ENCODE peak calls at places on chromosomes 13 and 19, in four cellular contexts. One of them, this sample, is unnamed.
A peak's percentile ranks its signal among the peaks of the same experiment; 100 is the strongest.

GRCh38 chr19:49210108-49210900 is 52.7 kb downstream of the TRPM4 start:
- DNase-seq in H7: peak; percentile 96
- DNase-seq in thoracic aorta: no peak
- DNase-seq in AG09309: no peak
- DNase-seq in this sample: peak; percentile 30

GRCh38 chr19:53647350-53647749 is 15.6 kb downstream of the DPRX start:
- DNase-seq in H7: peak; percentile 40
- DNase-seq in thoracic aorta: no peak
- DNase-seq in AG09309: no peak
- DNase-seq in this sample: no peak

GRCh38 chr19:17076539-17076919 is 952 bp downstream of the MYO9B start:
- DNase-seq in H7: no peak
- DNase-seq in AG09309: no peak
- DNase-seq in thoracic aorta: no peak
- DNase-seq in this sample: no peak

GRCh38 chr13:33015791-33016323 is 366 bp upstream of the KL start:
- DNase-seq in AG09309: no peak
- DNase-seq in thoracic aorta: no peak
- DNase-seq in H7: peak; percentile 62
- DNase-seq in this sample: peak; percentile 1

GRCh38 chr13:25177636-25178035 is 5.5 kb upstream of the AMER2 start:
- DNase-seq in AG09309: no peak
- DNase-seq in thoracic aorta: no peak
- DNase-seq in H7: no peak
- DNase-seq in this sample: no peak

GRCh38 chr13:111590796-111591195 is 270.4 kb downstream of the TEX29 start:
- DNase-seq in AG09309: no peak
- DNase-seq in thoracic aorta: no peak
- DNase-seq in H7: no peak
- DNase-seq in this sample: no peak

GRCh38 chr13:49540552-49540951 is 44.8 kb downstream of the PHF11 start:
- DNase-seq in thoracic aorta: no peak
- DNase-seq in H7: no peak
- DNase-seq in AG09309: no peak
- DNase-seq in this sample: peak; percentile 33

GRCh38 chr13:51612867-51613266 is 28.6 kb downstream of the WDFY2 start:
- DNase-seq in thoracic aorta: no peak
- DNase-seq in H7: no peak
- DNase-seq in AG09309: no peak
- DNase-seq in this sample: no peak

GRCh38 chr19:7841751-7842660 is 12.0 kb downstream of the EVI5L start:
- DNase-seq in H7: peak; percentile 33
- DNase-seq in thoracic aorta: no peak
- DNase-seq in AG09309: no peak
- DNase-seq in this sample: no peak

GRCh38 chr13:93603043-93603442 is 376.4 kb downstream of the GPC6 start:
- DNase-seq in H7: no peak
- DNase-seq in thoracic aorta: peak; percentile 5
- DNase-seq in AG09309: peak; percentile 87
- DNase-seq in this sample: no peak

GRCh38 chr13:46561691-46562090 is 8.7 kb downstream of the LRCH1 start:
- DNase-seq in AG09309: no peak
- DNase-seq in H7: no peak
- DNase-seq in thoracic aorta: no peak
- DNase-seq in this sample: no peak

GRCh38 chr19:54523403-54523802 is 20.8 kb downstream of the LAIR2 start:
- DNase-seq in H7: no peak
- DNase-seq in thoracic aorta: no peak
- DNase-seq in AG09309: peak; percentile 7
- DNase-seq in this sample: no peak

GRCh38 chr13:99749627-99750026 is 221.9 kb downstream of the ZIC5 start:
- DNase-seq in H7: no peak
- DNase-seq in thoracic aorta: no peak
- DNase-seq in AG09309: no peak
- DNase-seq in this sample: no peak

GRCh38 chr13:37657134-37657533 is 58.6 kb upstream of the POSTN start:
- DNase-seq in AG09309: no peak
- DNase-seq in thoracic aorta: no peak
- DNase-seq in H7: no peak
- DNase-seq in this sample: no peak

GRCh38 chr13:113506025-113506685 is 15.6 kb upstream of the DCUN1D2 start:
- DNase-seq in H7: no peak
- DNase-seq in AG09309: no peak
- DNase-seq in thoracic aorta: no peak
- DNase-seq in this sample: no peak

GRCh38 chr13:105774739-105775460 is 760.6 kb downstream of the EFNB2 start:
- DNase-seq in AG09309: no peak
- DNase-seq in thoracic aorta: no peak
- DNase-seq in H7: no peak
- DNase-seq in this sample: no peak

GRCh38 chr19:46388311-46389095 is 24.9 kb downstream of the CCDC8 start:
- DNase-seq in H7: no peak
- DNase-seq in AG09309: no peak
- DNase-seq in thoracic aorta: no peak
- DNase-seq in this sample: no peak

GRCh38 chr13:19960673-19961015 is 2.1 kb downstream of the ZMYM2 start:
- DNase-seq in thoracic aorta: no peak
- DNase-seq in H7: no peak
- DNase-seq in AG09309: no peak
- DNase-seq in this sample: no peak

GRCh38 chr19:31154021-31154420 is 195.2 kb downstream of the TSHZ3 start:
- DNase-seq in AG09309: no peak
- DNase-seq in H7: no peak
- DNase-seq in thoracic aorta: no peak
- DNase-seq in this sample: no peak

GRCh38 chr13:79492313-79492798 is 11.4 kb downstream of the NDFIP2 start:
- DNase-seq in thoracic aorta: no peak
- DNase-seq in AG09309: no peak
- DNase-seq in H7: no peak
- DNase-seq in this sample: no peak

GRCh38 chr19:55702131-55702627 is 27.2 kb downstream of the EPN1 start:
- DNase-seq in H7: peak; percentile 26
- DNase-seq in thoracic aorta: no peak
- DNase-seq in AG09309: no peak
- DNase-seq in this sample: no peak

DNA sequence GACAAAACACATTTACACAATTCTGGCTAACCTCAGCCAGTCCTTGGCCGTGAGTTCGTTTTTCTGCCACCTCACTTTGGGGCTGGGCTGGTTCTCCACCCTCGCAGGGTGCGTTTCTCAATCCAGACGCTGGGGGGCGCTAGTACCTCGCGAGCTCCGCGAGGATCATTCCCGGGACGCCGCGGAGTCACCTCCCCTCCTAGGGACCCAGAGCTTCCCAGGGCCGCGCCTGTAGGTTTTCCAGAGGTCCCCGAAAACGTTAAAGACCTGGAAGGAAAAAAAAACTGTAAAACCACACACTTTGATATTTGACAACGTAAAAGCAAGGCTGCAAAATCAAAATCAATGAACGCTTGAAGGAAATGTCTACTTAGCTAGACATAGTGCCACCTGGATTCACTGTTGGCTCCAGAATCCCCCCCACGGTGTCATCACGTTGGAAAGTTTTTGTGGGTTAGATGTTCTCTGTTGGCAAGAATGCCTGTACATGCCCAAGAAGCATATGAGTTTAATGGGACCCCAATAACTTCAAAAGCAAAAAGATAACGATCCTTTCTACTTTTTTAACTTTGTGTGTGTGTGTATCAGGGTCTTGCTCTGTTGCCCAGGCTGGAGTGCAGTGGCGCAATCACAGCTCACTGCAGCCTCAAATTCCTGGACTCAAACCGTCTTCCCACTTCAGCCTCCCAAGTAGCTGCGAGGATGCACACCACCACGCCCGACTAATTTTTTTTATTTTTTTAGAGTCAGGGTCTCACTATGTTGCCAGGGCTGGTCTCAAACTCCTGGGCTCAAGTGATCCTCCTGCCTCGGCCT is 34.5 kb upstream of the TPM4 start:
- DNase-seq in H7: peak; percentile 96
- DNase-seq in thoracic aorta: peak; percentile 45
- DNase-seq in AG09309: peak; percentile 13
- DNase-seq in this sample: peak; percentile 47
- H3K4me3 ChIP-seq in H7: no peak overlapping the region
- H3K4me3 ChIP-seq in thoracic aorta: peak overlapping the region; percentile 16
- H3K4me3 ChIP-seq in AG09309: peak overlapping the region; percentile 33
- H3K4me3 ChIP-seq in this sample: no peak overlapping the region

GRCh38 chr13:52737900-52738299 is 1.7 kb downstream of the CNMD start:
- DNase-seq in H7: peak; percentile 52
- DNase-seq in AG09309: no peak
- DNase-seq in thoracic aorta: no peak
- DNase-seq in this sample: no peak

GRCh38 chr13:52736891-52737290 is 2.7 kb downstream of the CNMD start:
- DNase-seq in thoracic aorta: no peak
- DNase-seq in H7: peak; percentile 31
- DNase-seq in AG09309: no peak
- DNase-seq in this sample: no peak

GRCh38 chr13:52737451-52737850 is 2.2 kb downstream of the CNMD start:
- DNase-seq in H7: peak; percentile 25
- DNase-seq in AG09309: no peak
- DNase-seq in thoracic aorta: no peak
- DNase-seq in this sample: no peak

GRCh38 chr13:52738719-52739467 is 727 bp downstream of the CNMD start:
- DNase-seq in thoracic aorta: no peak
- DNase-seq in AG09309: no peak
- DNase-seq in H7: peak; percentile 92
- DNase-seq in this sample: peak; percentile 2

GRCh38 chr13:52739468-52740071 is at the start of gene CNMD:
- DNase-seq in thoracic aorta: no peak
- DNase-seq in AG09309: no peak
- DNase-seq in H7: peak; percentile 74
- DNase-seq in this sample: no peak
- H3K4me3 ChIP-seq in thoracic aorta: peak within 1 kb of the TSS; percentile 63
- H3K4me3 ChIP-seq in AG09309: no peak within 1 kb of the TSS
- H3K4me3 ChIP-seq in H7: peak within 1 kb of the TSS; percentile 71
- H3K4me3 ChIP-seq in this sample: peak within 1 kb of the TSS; percentile 6

GRCh38 chr19:5904302-5905071 is at the start of gene VMAC:
- DNase-seq in H7: peak; percentile 100
- DNase-seq in AG09309: peak; percentile 100
- DNase-seq in thoracic aorta: peak; percentile 100
- DNase-seq in this sample: peak; percentile 100

GRCh38 chr19:5903054-5903501 is 512 bp downstream of the NDUFA11 start:
- DNase-seq in thoracic aorta: no peak
- DNase-seq in H7: no peak
- DNase-seq in AG09309: no peak
- DNase-seq in this sample: no peak

GRCh38 chr19:5907216-5907615 is 2.5 kb downstream of the VMAC start:
- DNase-seq in AG09309: no peak
- DNase-seq in H7: no peak
- DNase-seq in thoracic aorta: no peak
- DNase-seq in this sample: no peak

GRCh38 chr19:5903502-5904301 is at the start of gene NDUFA11:
- DNase-seq in thoracic aorta: peak; percentile 99
- DNase-seq in H7: peak; percentile 98
- DNase-seq in AG09309: no peak
- DNase-seq in this sample: peak; percentile 99

GRCh38 chr19:5905072-5905778 is 553 bp downstream of the VMAC start:
- DNase-seq in thoracic aorta: no peak
- DNase-seq in H7: no peak
- DNase-seq in AG09309: no peak
- DNase-seq in this sample: no peak
- H3K4me3 ChIP-seq in thoracic aorta: peak overlapping the region; percentile 92
- H3K4me3 ChIP-seq in H7: peak overlapping the region; percentile 64
- H3K4me3 ChIP-seq in AG09309: peak overlapping the region; percentile 60
- H3K4me3 ChIP-seq in this sample: peak overlapping the region; percentile 89

GRCh38 chr19:1490311-1491113 is at the start of gene PCSK4:
- DNase-seq in thoracic aorta: peak; percentile 93
- DNase-seq in H7: peak; percentile 100
- DNase-seq in AG09309: peak; percentile 94
- DNase-seq in this sample: peak; percentile 96

GRCh38 chr19:1491114-1491848 is at the start of gene REEP6:
- DNase-seq in H7: no peak
- DNase-seq in thoracic aorta: no peak
- DNase-seq in AG09309: no peak
- DNase-seq in this sample: no peak

GRCh38 chr19:1490020-1490310 is 185 bp downstream of the PCSK4 start:
- DNase-seq in H7: no peak
- DNase-seq in thoracic aorta: no peak
- DNase-seq in AG09309: no peak
- DNase-seq in this sample: no peak

GRCh38 chr19:1492474-1493006 is 1.6 kb downstream of the REEP6 start:
- DNase-seq in H7: no peak
- DNase-seq in AG09309: no peak
- DNase-seq in thoracic aorta: no peak
- DNase-seq in this sample: no peak

DNA sequence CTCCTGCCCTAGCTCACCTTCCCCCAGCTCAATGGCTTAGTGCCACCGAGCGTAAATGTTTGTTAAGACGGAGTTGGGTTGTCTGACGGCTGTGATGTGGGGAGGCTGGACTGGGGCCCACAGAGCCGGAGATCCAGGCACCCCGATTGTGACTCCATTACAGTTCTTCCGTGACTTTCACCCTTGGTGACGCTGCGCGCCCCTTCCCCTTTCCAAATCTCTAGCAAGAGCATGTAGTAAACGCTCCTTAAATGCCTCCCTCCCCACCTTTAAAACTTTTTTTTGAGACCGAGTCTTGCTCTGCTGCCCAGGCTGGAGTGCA is 829 bp downstream of the REEP6 start:
- DNase-seq in AG09309: no peak
- DNase-seq in H7: no peak
- DNase-seq in thoracic aorta: no peak
- DNase-seq in this sample: no peak
- H3K4me3 ChIP-seq in AG09309: no peak overlapping the region
- H3K4me3 ChIP-seq in H7: peak overlapping the region; percentile 61
- H3K4me3 ChIP-seq in thoracic aorta: peak overlapping the region; percentile 73
- H3K4me3 ChIP-seq in this sample: no peak overlapping the region

GRCh38 chr19:36850646-36851442 is at the start of gene ZNF345:
- DNase-seq in H7: peak; percentile 89
- DNase-seq in thoracic aorta: peak; percentile 80
- DNase-seq in AG09309: peak; percentile 71
- DNase-seq in this sample: peak; percentile 88

GRCh38 chr19:36847968-36848367 is 2.7 kb upstream of the ZNF345 start:
- DNase-seq in AG09309: no peak
- DNase-seq in H7: no peak
- DNase-seq in thoracic aorta: no peak
- DNase-seq in this sample: no peak

GRCh38 chr19:36849701-36850645 is 703 bp upstream of the ZNF345 start:
- DNase-seq in thoracic aorta: peak; percentile 80
- DNase-seq in AG09309: peak; percentile 50
- DNase-seq in H7: peak; percentile 92
- DNase-seq in this sample: peak; percentile 69

GRCh38 chr19:36851898-36852297 is 1.2 kb downstream of the ZNF345 start:
- DNase-seq in H7: no peak
- DNase-seq in AG09309: no peak
- DNase-seq in thoracic aorta: no peak
- DNase-seq in this sample: no peak
- H3K4me3 ChIP-seq in H7: no peak overlapping the region
- H3K4me3 ChIP-seq in AG09309: peak overlapping the region; percentile 70
- H3K4me3 ChIP-seq in thoracic aorta: peak overlapping the region; percentile 97
- H3K4me3 ChIP-seq in this sample: no peak overlapping the region

GRCh38 chr19:5915782-5916165 is 1.7 kb downstream of the CAPS start:
- DNase-seq in AG09309: no peak
- DNase-seq in H7: no peak
- DNase-seq in thoracic aorta: no peak
- DNase-seq in this sample: no peak
- H3K4me3 ChIP-seq in AG09309: no peak overlapping the region
- H3K4me3 ChIP-seq in H7: no peak overlapping the region
- H3K4me3 ChIP-seq in thoracic aorta: no peak overlapping the region
- H3K4me3 ChIP-seq in this sample: no peak overlapping the region

This sample was measured in naive thymus-derived CD4-positive, alpha-beta T cell.